ENCODE peak calls at places on chromosome 19, in nine cellular contexts. C is upper lobe of right lung; Y is aorta; I is effector memory CD4-positive, alpha-beta T cell; O is adipocyte; L is cardiac muscle cell; G is stomach; R is neural progenitor cell; X is heart right ventricle. M is an unnamed sample.

GRCh38 chr19:8251025-8251472 is 41.9 kb downstream of the CERS4 start:
- DNase-seq in C (peak; percentile 92), Y (peak; percentile 84), I (no peak), O (no peak), L (peak; percentile 58), G (peak; percentile 91), R (no peak), X (peak; percentile 86), M (no peak)

GRCh38 chr19:6045108-6045507 is 65.2 kb downstream of the RFX2 start:
- DNase-seq in C (no peak), Y (no peak), I (no peak), O (no peak), L (no peak), G (no peak), R (no peak), X (no peak), M (no peak)

GRCh38 chr19:42394751-42395150 is 4.7 kb upstream of the CNFN start:
- DNase-seq in C (no peak), Y (no peak), I (no peak), O (no peak), L (peak; percentile 10), G (no peak), R (no peak), X (no peak), M (no peak)

GRCh38 chr19:15399234-15399515 is 19.6 kb upstream of the AKAP8 start:
- DNase-seq in C (no peak), Y (peak; percentile 59), I (no peak), O (no peak), L (no peak), G (no peak), R (no peak), X (no peak), M (no peak)

GRCh38 chr19:46426506-46427162 is 2.1 kb downstream of the PNMA8C start:
- DNase-seq in C (peak; percentile 87), Y (peak; percentile 93), I (no peak), O (peak; percentile 91), L (peak; percentile 89), G (peak; percentile 55), R (peak; percentile 97), X (peak; percentile 59), M (no peak)

GRCh38 chr19:34731019-34731829 is 2.8 kb upstream of the ZNF181 start:
- DNase-seq in C (no peak), Y (no peak), I (no peak), O (no peak), L (no peak), G (no peak), R (no peak), X (no peak), M (no peak)

GRCh38 chr19:38721977-38722773 is 22.1 kb downstream of the CAPN12 start:
- DNase-seq in C (no peak), Y (no peak), I (no peak), O (no peak), L (peak; percentile 69), G (peak; percentile 60), R (peak; percentile 48), X (peak; percentile 84), M (no peak)

GRCh38 chr19:3767050-3767449 is 4.6 kb downstream of the MRPL54 start:
- DNase-seq in C (no peak), Y (no peak), I (no peak), O (no peak), L (no peak), G (no peak), R (no peak), X (no peak), M (no peak)

GRCh38 chr19:19606021-19606420 is 12.5 kb downstream of the PBX4 start:
- DNase-seq in C (no peak), Y (no peak), I (peak; percentile 54), O (no peak), L (no peak), G (peak; percentile 55), R (no peak), X (no peak), M (no peak)

GRCh38 chr19:58218899-58219298 is 9.8 kb upstream of the ZNF544 start:
- DNase-seq in C (no peak), Y (no peak), I (peak; percentile 23), O (no peak), L (peak; percentile 44), G (no peak), R (peak; percentile 26), X (no peak), M (no peak)
- H3K9me3 ChIP-seq in C (peaks cover 52% of the 10 kb centered on the region), Y (peaks cover 17% of the 10 kb centered on the region), I (peaks cover 26% of the 10 kb centered on the region), O (peaks cover 53% of the 10 kb centered on the region), L (no peaks in the 10 kb centered on the region), G (peaks cover 48% of the 10 kb centered on the region), R (peaks cover 6% of the 10 kb centered on the region), X (peaks cover 98% of the 10 kb centered on the region), M (peaks cover 10% of the 10 kb centered on the region)

DNA sequence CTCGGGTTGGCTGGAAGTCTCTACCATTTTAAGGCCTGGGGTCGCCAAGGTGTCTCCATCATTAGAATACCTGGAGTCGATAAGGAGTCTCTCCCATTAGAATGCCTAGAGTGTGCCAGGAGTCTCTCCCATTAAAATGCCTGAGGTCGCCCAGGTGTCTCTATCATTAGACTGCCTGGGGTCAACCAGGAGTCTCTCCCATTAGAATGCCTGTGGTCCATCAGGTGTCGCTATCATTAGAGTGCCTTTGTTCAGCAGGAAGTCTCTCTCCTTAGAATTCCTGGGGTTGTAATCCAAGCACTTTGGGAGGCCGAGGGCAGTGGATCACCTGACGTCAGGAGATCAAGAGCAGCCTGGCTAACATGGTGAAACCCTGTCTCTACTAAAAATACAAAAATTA is 1533.0 kb downstream of the UQCRFS1 start:
- DNase-seq in C (no peak), Y (no peak), I (no peak), O (no peak), L (no peak), G (no peak), R (no peak), X (no peak), M (no peak)
- H3K9me3 ChIP-seq in C (peaks cover 6% of the 10 kb centered on the region), Y (no peaks in the 10 kb centered on the region), I (no peaks in the 10 kb centered on the region), O (no peaks in the 10 kb centered on the region), L (no peaks in the 10 kb centered on the region), G (no peaks in the 10 kb centered on the region), R (peaks cover 41% of the 10 kb centered on the region), X (peaks cover 8% of the 10 kb centered on the region), M (no peaks in the 10 kb centered on the region)

GRCh38 chr19:40025938-40026596 is 29.2 kb downstream of the ZNF546 start:
- DNase-seq in C (no peak), Y (no peak), I (no peak), O (no peak), L (no peak), G (no peak), R (no peak), X (no peak), M (no peak)

GRCh38 chr19:40026597-40026970 is 29.4 kb downstream of the ZNF780B start:
- DNase-seq in C (no peak), Y (no peak), I (no peak), O (no peak), L (no peak), G (no peak), R (no peak), X (no peak), M (no peak)

GRCh38 chr19:40023969-40024368 is 27.1 kb downstream of the ZNF546 start:
- DNase-seq in C (no peak), Y (no peak), I (no peak), O (no peak), L (no peak), G (no peak), R (no peak), X (no peak), M (no peak)
- H3K9me3 ChIP-seq in C (peaks cover 64% of the 10 kb centered on the region), Y (peaks cover 18% of the 10 kb centered on the region), I (peaks cover 50% of the 10 kb centered on the region), O (peaks cover 93% of the 10 kb centered on the region), L (no peaks in the 10 kb centered on the region), G (peaks cover 56% of the 10 kb centered on the region), R (peaks cover 26% of the 10 kb centered on the region), X (peaks cover 98% of the 10 kb centered on the region), M (peaks cover 39% of the 10 kb centered on the region)

GRCh38 chr19:57611113-57611512 is 2.9 kb upstream of the ZNF134 start:
- DNase-seq in C (no peak), Y (no peak), I (no peak), O (no peak), L (no peak), G (no peak), R (no peak), X (no peak), M (no peak)

DNA sequence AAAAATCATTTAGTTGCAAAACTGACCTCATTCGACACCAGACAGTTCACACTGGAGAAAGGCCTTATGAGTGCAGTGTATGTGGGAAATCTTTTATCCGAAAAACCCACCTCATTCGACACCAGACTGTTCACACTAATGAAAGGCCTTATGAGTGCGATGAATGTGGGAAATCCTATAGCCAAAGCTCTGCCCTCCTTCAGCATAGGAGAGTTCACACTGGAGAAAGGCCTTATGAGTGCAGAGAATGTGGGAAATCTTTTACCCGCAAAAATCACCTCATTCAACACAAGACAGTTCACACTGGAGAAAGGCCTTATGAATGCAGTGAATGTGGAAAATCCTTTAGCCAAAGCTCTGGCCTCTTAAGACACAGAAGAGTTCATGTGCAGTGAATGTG is 7.1 kb upstream of the ZNF134 start:
- DNase-seq in C (no peak), Y (no peak), I (no peak), O (no peak), L (no peak), G (no peak), R (no peak), X (no peak), M (no peak)
- H3K9me3 ChIP-seq in C (peaks cover 17% of the 10 kb centered on the region), Y (peaks cover 36% of the 10 kb centered on the region), I (peaks cover 27% of the 10 kb centered on the region), O (no peaks in the 10 kb centered on the region), L (no peaks in the 10 kb centered on the region), G (peaks cover 23% of the 10 kb centered on the region), R (no peaks in the 10 kb centered on the region), X (peaks cover 79% of the 10 kb centered on the region), M (peaks cover 9% of the 10 kb centered on the region)

DNA sequence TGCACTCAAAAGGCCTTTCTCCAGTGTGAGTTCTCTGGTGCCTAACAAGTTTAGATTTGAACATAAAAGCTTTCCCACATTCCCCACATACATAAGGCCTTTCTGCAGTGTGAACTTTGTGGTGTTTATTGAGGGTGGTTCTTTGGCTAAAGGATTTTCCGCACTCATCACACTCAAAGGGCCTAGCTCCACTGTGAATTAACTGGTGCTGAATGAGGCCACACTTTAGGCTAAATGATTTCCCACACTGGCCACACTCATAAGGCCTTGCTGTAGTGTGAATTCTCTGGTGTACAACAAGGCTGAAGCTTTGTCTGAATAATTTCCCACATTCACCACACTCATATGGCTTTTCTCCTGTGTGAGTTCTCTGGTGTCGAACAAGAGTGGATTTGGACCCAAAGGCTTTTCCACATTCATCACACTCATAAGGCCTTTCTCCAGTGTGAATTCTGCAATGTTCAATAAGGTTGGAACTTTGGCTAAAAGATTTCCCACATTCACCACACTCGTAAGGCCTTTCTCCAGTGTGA is 6.2 kb downstream of the ZNF416 start:
- DNase-seq in C (no peak), Y (no peak), I (no peak), O (no peak), L (no peak), G (no peak), R (no peak), X (no peak), M (no peak)
- H3K9me3 ChIP-seq in C (peaks cover 74% of the 10 kb centered on the region), Y (peaks cover 67% of the 10 kb centered on the region), I (peaks cover 63% of the 10 kb centered on the region), O (peaks cover 89% of the 10 kb centered on the region), L (no peaks in the 10 kb centered on the region), G (peaks cover 79% of the 10 kb centered on the region), R (peaks cover 14% of the 10 kb centered on the region), X (peaks cover 100% of the 10 kb centered on the region), M (peaks cover 53% of the 10 kb centered on the region)

GRCh38 chr19:23867895-23868294 is 46.8 kb upstream of the ZNF726 start:
- DNase-seq in C (no peak), Y (no peak), I (no peak), O (no peak), L (no peak), G (no peak), R (no peak), X (no peak), M (no peak)
- H3K9me3 ChIP-seq in C (no peaks in the 10 kb centered on the region), Y (peaks cover 1% of the 10 kb centered on the region), I (no peaks in the 10 kb centered on the region), O (peaks cover 26% of the 10 kb centered on the region), L (peaks cover 3% of the 10 kb centered on the region), G (no peaks in the 10 kb centered on the region), R (no peaks in the 10 kb centered on the region), X (peaks cover 3% of the 10 kb centered on the region), M (no peaks in the 10 kb centered on the region)

M was measured in T-helper 17 cell.